ENCODE peak calls at places on chromosomes 13 and 19, in four cellular contexts. I, E, Q and T are unnamed samples.

GRCh38 chr19:48368942-48369341 is 4.8 kb downstream of the SYNGR4 start:
- DNase-seq in I (no peak), E (no peak), Q (no peak), T (no peak)

GRCh38 chr13:50509771-50510441 is 333.6 kb downstream of the DLEU7 start:
- DNase-seq in I (no peak), E (no peak), Q (no peak), T (no peak)

GRCh38 chr13:46530084-46530935 is 22.7 kb upstream of the LRCH1 start:
- DNase-seq in I (no peak), E (no peak), Q (no peak), T (no peak)

GRCh38 chr13:80363890-80364503 is 23.1 kb upstream of the SPRY2 start:
- DNase-seq in I (no peak), E (peak; percentile 18), Q (no peak), T (peak; percentile 56)

GRCh38 chr19:5369962-5370367 is 29.4 kb upstream of the PTPRS start:
- DNase-seq in I (no peak), E (peak; percentile 39), Q (peak; percentile 81), T (peak; percentile 70)

GRCh38 chr19:10431943-10432735 is 11.8 kb downstream of the PDE4A start:
- DNase-seq in I (no peak), E (no peak), Q (peak; percentile 88), T (peak; percentile 68)

GRCh38 chr19:13057147-13057572 is 45.5 kb downstream of the LYL1 start:
- DNase-seq in I (no peak), E (peak; percentile 37), Q (no peak), T (no peak)

GRCh38 chr19:4504874-4505569 is 13.3 kb downstream of the PLIN4 start:
- DNase-seq in I (no peak), E (no peak), Q (no peak), T (no peak)

GRCh38 chr13:53126803-53127202 is 98.2 kb downstream of the OLFM4 start:
- DNase-seq in I (no peak), E (no peak), Q (no peak), T (no peak)

GRCh38 chr13:27770809-27771208 is 21.5 kb upstream of the GSX1 start:
- DNase-seq in I (no peak), E (peak; percentile 42), Q (no peak), T (peak; percentile 20)

GRCh38 chr13:29423050-29423449 is 172.4 kb downstream of the SLC7A1 start:
- DNase-seq in I (no peak), E (no peak), Q (no peak), T (no peak)

GRCh38 chr19:5434970-5435641 is 20.1 kb upstream of the ZNRF4 start:
- DNase-seq in I (no peak), E (peak; percentile 42), Q (peak; percentile 72), T (no peak)

GRCh38 chr13:107581009-107581408 is 634.3 kb downstream of the LIG4 start:
- DNase-seq in I (no peak), E (no peak), Q (no peak), T (no peak)

GRCh38 chr13:28641600-28641926 is 17.4 kb upstream of the POMP start:
- DNase-seq in I (peak; percentile 85), E (peak; percentile 10), Q (no peak), T (no peak)

GRCh38 chr13:20064128-20064527 is 96.7 kb downstream of the GJA3 start:
- DNase-seq in I (no peak), E (no peak), Q (no peak), T (no peak)

GRCh38 chr19:9009431-9009830 is 778 bp downstream of the MUC16 start:
- DNase-seq in I (no peak), E (no peak), Q (no peak), T (no peak)

GRCh38 chr13:83019986-83020385 is 862.3 kb downstream of the SLITRK1 start:
- DNase-seq in I (no peak), E (no peak), Q (no peak), T (no peak)

GRCh38 chr13:99311137-99311536 is 3.9 kb upstream of the GPR183 start:
- DNase-seq in I (no peak), E (no peak), Q (peak; percentile 38), T (no peak)

GRCh38 chr13:66312312-66313087 is 917.6 kb downstream of the PCDH9 start:
- DNase-seq in I (no peak), E (peak; percentile 6), Q (no peak), T (no peak)

GRCh38 chr19:19595171-19595701 is 23.3 kb downstream of the PBX4 start:
- DNase-seq in I (no peak), E (no peak), Q (no peak), T (peak; percentile 72)

GRCh38 chr13:52026246-52026626 is 1.7 kb downstream of the UTP14C start:
- DNase-seq in I (no peak), E (peak; percentile 35), Q (no peak), T (no peak)

GRCh38 chr13:52033039-52033438 is 8.5 kb downstream of the UTP14C start:
- DNase-seq in I (no peak), E (no peak), Q (no peak), T (no peak)

GRCh38 chr13:52027832-52028231 is 3.3 kb downstream of the UTP14C start:
- DNase-seq in I (no peak), E (no peak), Q (no peak), T (no peak)

GRCh38 chr13:52025475-52026245 is 1.2 kb downstream of the UTP14C start:
- DNase-seq in I (no peak), E (peak; percentile 96), Q (no peak), T (no peak)

GRCh38 chr13:52029569-52029968 is 5.1 kb downstream of the UTP14C start:
- DNase-seq in I (no peak), E (no peak), Q (no peak), T (no peak)
- TF ChIP-seq SMC3 in I (no peak), E (no peak), Q (no peak), T (no peak)

GRCh38 chr19:44626067-44626624 is 12.8 kb downstream of the IGSF23 start:
- DNase-seq in I (no peak), E (peak; percentile 89), Q (no peak), T (no peak)
- TF ChIP-seq ZBTB33 in I (no peak), E (no peak), Q (no peak), T (peak; percentile 75)

DNA sequence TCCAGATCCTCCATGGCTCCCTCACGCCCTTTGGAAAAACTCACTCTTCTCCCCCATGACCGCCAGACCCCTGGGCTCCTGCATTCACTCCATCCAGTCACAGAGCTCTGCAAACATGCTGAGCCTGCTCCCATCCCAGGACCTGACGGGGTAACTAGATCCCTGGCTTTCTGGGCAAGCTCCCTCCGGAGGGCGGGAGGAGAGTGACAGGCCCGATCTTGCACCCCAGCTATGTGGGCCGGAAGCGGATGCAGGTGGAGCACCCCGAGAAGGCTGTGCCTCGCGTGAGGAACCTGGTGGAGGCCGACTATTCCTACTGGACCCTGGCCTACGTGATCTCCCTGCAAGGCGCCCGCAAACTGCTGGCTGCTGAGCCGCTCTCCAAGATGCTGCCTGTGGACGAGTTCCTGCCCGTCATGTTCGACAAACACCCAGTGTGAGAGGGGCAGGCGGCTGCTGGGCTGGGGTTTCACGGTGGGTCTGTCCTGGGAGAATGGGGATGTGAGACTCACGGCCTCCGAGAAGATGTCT is 25.1 kb downstream of the COLGALT1 start:
- DNase-seq in I (no peak), E (no peak), Q (no peak), T (no peak)
- TF ChIP-seq SMC3 in I (no peak), E (no peak), Q (no peak), T (no peak)

GRCh38 chr19:33671211-33671610 is 49.5 kb downstream of the CHST8 start:
- DNase-seq in I (no peak), E (no peak), Q (no peak), T (no peak)
- TF ChIP-seq ZBTB33 in I (no peak), E (no peak), Q (no peak), T (no peak)

DNA sequence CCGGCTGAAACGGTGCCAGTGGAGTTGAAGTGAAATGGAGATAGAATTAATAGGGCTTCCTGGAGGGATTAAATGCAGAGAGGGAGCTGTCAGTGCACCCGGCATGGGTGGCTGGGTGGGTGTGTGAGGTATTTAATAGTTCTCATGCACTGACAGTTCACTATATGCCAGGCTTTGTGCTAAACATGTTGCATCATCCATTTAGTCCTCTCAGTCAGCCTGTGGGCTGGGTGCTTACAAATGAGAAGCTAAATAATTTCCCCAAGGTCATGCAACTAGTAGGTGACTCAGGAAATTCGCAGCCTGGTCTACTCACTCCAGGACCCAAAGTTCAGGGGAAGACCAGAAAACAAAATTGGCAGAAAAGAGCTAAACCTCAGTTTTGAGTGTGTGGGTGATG is 63.5 kb upstream of the SPATA13 start:
- DNase-seq in I (peak; percentile 16), E (peak; percentile 71), Q (no peak), T (no peak)
- TF ChIP-seq SMC3 in I (no peak), E (no peak), Q (no peak), T (no peak)

DNA sequence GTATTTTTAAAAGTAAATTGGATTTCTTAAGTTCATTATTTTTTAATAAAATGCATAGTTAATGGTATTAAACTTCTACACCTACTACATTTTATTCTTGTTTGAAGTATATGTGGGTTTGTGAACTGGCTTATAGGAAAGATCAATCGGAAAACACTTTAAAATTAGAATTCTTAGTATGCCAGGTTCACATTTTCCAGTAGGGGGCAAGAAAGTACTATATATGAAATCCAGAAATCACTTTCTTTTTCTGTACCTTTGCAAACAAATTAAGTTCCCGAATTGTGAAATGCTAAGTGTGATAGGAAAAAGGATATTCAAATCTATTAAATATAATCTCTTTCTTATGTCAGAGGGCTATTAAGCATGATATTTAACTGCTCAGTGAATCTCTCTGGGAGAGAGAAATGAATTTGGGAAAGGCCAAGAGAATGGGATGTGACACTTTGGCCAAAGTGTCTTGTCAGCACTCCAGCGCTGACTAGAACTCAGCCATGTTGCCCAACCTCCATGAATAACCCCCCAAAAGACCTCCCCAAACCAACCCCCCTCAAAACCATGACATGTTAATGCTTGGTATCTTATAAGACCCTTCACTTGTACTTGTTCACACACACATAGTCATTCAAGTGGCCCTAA is 122.6 kb upstream of the SLC10A2 start:
- DNase-seq in I (no peak), E (no peak), Q (no peak), T (peak; percentile 23)
- TF ChIP-seq ZBTB33 in I (no peak), E (no peak), Q (no peak), T (no peak)

DNA sequence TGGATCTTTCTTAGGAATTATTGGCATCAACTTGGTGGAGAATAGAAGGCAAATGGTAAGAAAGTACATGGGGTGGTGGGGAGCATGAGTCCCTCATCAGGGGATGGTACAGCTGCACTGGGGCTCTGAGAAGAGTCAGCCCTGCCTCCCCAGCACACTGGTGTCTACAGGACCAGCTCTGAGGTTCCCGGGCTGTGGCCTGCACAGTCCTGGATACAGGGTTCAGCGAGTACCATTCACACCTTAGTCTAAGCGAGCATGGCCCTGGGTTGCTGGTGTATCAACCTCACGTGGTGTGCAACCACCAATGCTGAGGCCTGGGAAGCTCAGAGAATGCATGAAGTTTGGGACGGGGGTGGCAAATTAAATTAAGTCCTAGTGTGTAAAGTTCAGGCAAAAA is 10.1 kb downstream of the TMEM255B start:
- DNase-seq in I (no peak), E (no peak), Q (no peak), T (no peak)
- TF ChIP-seq SMC3 in I (no peak), E (no peak), Q (no peak), T (no peak)

GRCh38 chr13:110756268-110756667 is 42.8 kb downstream of the ING1 start:
- DNase-seq in I (no peak), E (no peak), Q (no peak), T (no peak)
- TF ChIP-seq ZBTB33 in I (no peak), E (no peak), Q (no peak), T (no peak)